ENCODE peak calls at places on chromosomes 11 and 22, in seven cellular contexts. S, O, A, V, Q, P and W are unnamed samples.

GRCh38 chr11:74468058-74468457 is 709 bp upstream of the KCNE3 start:
- DNase-seq in S (no peak), O (no peak), A (no peak), V (no peak), Q (no peak), P (no peak), W (no peak)

GRCh38 chr22:46547883-46548244 is 10.4 kb upstream of the CELSR1 start:
- DNase-seq in S (peak; percentile 77), O (peak; percentile 81), A (no peak), V (peak; percentile 70), Q (no peak), P (peak; percentile 73), W (no peak)

GRCh38 chr22:20918663-20919220 is 1.5 kb downstream of the CRKL start:
- DNase-seq in S (no peak), O (no peak), A (peak; percentile 44), V (no peak), Q (no peak), P (no peak), W (no peak)

GRCh38 chr11:14127679-14128078 is 165.2 kb downstream of the SPON1 start:
- DNase-seq in S (no peak), O (no peak), A (no peak), V (no peak), Q (no peak), P (no peak), W (no peak)

GRCh38 chr11:78539566-78539965 is 35.1 kb downstream of the NARS2 start:
- DNase-seq in S (no peak), O (no peak), A (no peak), V (no peak), Q (no peak), P (no peak), W (no peak)

GRCh38 chr11:69700278-69701140 is 3.3 kb downstream of the FGF19 start:
- DNase-seq in S (peak; percentile 81), O (peak; percentile 56), A (no peak), V (no peak), Q (no peak), P (no peak), W (no peak)

GRCh38 chr22:37309221-37310074 is 27.1 kb downstream of the CYTH4 start:
- DNase-seq in S (no peak), O (no peak), A (no peak), V (no peak), Q (peak; percentile 82), P (peak; percentile 22), W (no peak)

GRCh38 chr11:1751521-1751921 is 1.1 kb upstream of the IFITM10 start:
- DNase-seq in S (no peak), O (no peak), A (no peak), V (no peak), Q (no peak), P (peak; percentile 88), W (no peak)

GRCh38 chr22:21984793-21985192 is 2.2 kb upstream of the TOP3B start:
- DNase-seq in S (no peak), O (peak; percentile 16), A (no peak), V (no peak), Q (no peak), P (no peak), W (no peak)

GRCh38 chr11:118918128-118918685 is 7.5 kb downstream of the BCL9L start:
- DNase-seq in S (peak; percentile 67), O (peak; percentile 94), A (peak; percentile 68), V (peak; percentile 96), Q (peak; percentile 70), P (peak; percentile 91), W (no peak)

GRCh38 chr11:3865388-3866193 is 10.1 kb downstream of the STIM1 start:
- DNase-seq in S (no peak), O (peak; percentile 43), A (peak; percentile 34), V (peak; percentile 29), Q (no peak), P (no peak), W (no peak)

GRCh38 chr11:67274768-67275605 is 8.7 kb downstream of the GRK2 start:
- DNase-seq in S (peak; percentile 40), O (no peak), A (no peak), V (no peak), Q (no peak), P (peak; percentile 26), W (peak; percentile 13)

GRCh38 chr11:32297629-32298028 is 137.7 kb downstream of the WT1 start:
- DNase-seq in S (no peak), O (peak; percentile 30), A (peak; percentile 54), V (peak; percentile 45), Q (no peak), P (no peak), W (no peak)

GRCh38 chr11:30789270-30789669 is 203.1 kb upstream of the MPPED2 start:
- DNase-seq in S (no peak), O (no peak), A (no peak), V (no peak), Q (no peak), P (peak; percentile 11), W (no peak)

GRCh38 chr11:134994431-134994830 is 582.4 kb upstream of the B3GAT1 start:
- DNase-seq in S (no peak), O (no peak), A (no peak), V (no peak), Q (no peak), P (no peak), W (no peak)

GRCh38 chr22:47352920-47353700 is 590.7 kb downstream of the TBC1D22A start:
- DNase-seq in S (no peak), O (no peak), A (no peak), V (no peak), Q (peak; percentile 27), P (no peak), W (no peak)

GRCh38 chr11:67996622-67997459 is 7.1 kb downstream of the UNC93B1 start:
- DNase-seq in S (peak; percentile 41), O (peak; percentile 32), A (no peak), V (no peak), Q (no peak), P (no peak), W (no peak)

GRCh38 chr11:127789887-127790286 is 789.3 kb upstream of the KIRREL3 start:
- DNase-seq in S (no peak), O (peak; percentile 0), A (peak; percentile 11), V (no peak), Q (no peak), P (no peak), W (no peak)

GRCh38 chr11:61534901-61535839 is 26.6 kb downstream of the LRRC10B start:
- DNase-seq in S (no peak), O (no peak), A (no peak), V (no peak), Q (no peak), P (no peak), W (no peak)

GRCh38 chr22:26559961-26560575 is 29.9 kb downstream of the TPST2 start:
- DNase-seq in S (no peak), O (no peak), A (no peak), V (no peak), Q (no peak), P (peak; percentile 80), W (no peak)

GRCh38 chr11:43316451-43316850 is 4.7 kb downstream of the API5 start:
- DNase-seq in S (no peak), O (peak; percentile 24), A (no peak), V (no peak), Q (no peak), P (no peak), W (no peak)

GRCh38 chr11:46385169-46386004 is 3.9 kb downstream of the MDK start:
- DNase-seq in S (no peak), O (no peak), A (no peak), V (no peak), Q (no peak), P (peak; percentile 14), W (no peak)

GRCh38 chr11:46381836-46382643 is 571 bp downstream of the MDK start:
- DNase-seq in S (no peak), O (no peak), A (no peak), V (no peak), Q (no peak), P (peak; percentile 26), W (no peak)

GRCh38 chr11:46383974-46384701 is 2.7 kb downstream of the MDK start:
- DNase-seq in S (no peak), O (no peak), A (peak; percentile 67), V (no peak), Q (no peak), P (no peak), W (no peak)

GRCh38 chr11:46382644-46383403 is 1.4 kb downstream of the MDK start:
- DNase-seq in S (no peak), O (no peak), A (no peak), V (no peak), Q (no peak), P (no peak), W (no peak)

GRCh38 chr11:46383404-46383758 is 1.9 kb downstream of the MDK start:
- DNase-seq in S (no peak), O (no peak), A (no peak), V (no peak), Q (no peak), P (peak; percentile 16), W (no peak)
- TF ChIP-seq CTCF in S (no peak), O (no peak), A (peak; percentile 16), V (no peak), Q (no peak), P (peak; percentile 19), W (no peak)

GRCh38 chr11:57196556-57196955 is 14.8 kb downstream of the LRRC55 start:
- DNase-seq in S (no peak), O (no peak), A (no peak), V (no peak), Q (no peak), P (no peak), W (no peak)
- TF ChIP-seq CTCF in S (no peak), O (no peak), A (no peak), V (no peak), Q (no peak), P (no peak), W (no peak)

GRCh38 chr22:34847072-34847471 is 218.9 kb upstream of the ISX start:
- DNase-seq in S (no peak), O (no peak), A (no peak), V (no peak), Q (no peak), P (no peak), W (no peak)

GRCh38 chr22:34845391-34845790 is 220.6 kb upstream of the ISX start:
- DNase-seq in S (no peak), O (no peak), A (no peak), V (no peak), Q (no peak), P (no peak), W (no peak)

GRCh38 chr22:34841321-34841901 is 224.5 kb upstream of the ISX start:
- DNase-seq in S (no peak), O (no peak), A (no peak), V (no peak), Q (no peak), P (no peak), W (no peak)

GRCh38 chr22:34841911-34842310 is 224.0 kb upstream of the ISX start:
- DNase-seq in S (no peak), O (no peak), A (no peak), V (no peak), Q (no peak), P (no peak), W (no peak)

DNA sequence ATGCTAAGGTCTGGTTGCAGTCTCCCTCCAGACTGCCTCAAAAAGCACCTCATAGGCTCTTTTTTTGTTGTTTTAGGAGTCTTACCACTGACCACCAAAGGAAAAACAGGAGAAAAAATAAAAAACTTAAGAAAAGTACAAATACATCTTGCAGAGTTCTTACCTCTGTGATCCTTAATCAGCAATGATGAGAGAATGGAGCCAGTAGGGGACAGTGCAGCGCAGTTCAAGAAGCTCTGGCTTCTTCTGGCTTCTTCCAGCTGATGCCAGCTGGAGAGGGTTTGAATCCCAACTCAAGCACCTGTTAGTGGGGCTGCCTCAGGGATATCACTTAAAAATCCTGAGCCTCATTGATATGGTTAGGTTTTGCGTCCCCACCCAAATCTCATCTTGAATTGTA is 223.3 kb upstream of the ISX start:
- DNase-seq in S (no peak), O (no peak), A (no peak), V (no peak), Q (no peak), P (no peak), W (no peak)
- TF ChIP-seq CTCF in S (no peak), O (peak; percentile 23), A (no peak), V (no peak), Q (no peak), P (no peak), W (no peak)

GRCh38 chr11:100980156-100980555 is 149.5 kb downstream of the PGR start:
- DNase-seq in S (no peak), O (no peak), A (no peak), V (no peak), Q (no peak), P (no peak), W (no peak)
- TF ChIP-seq CTCF in S (peak; percentile 65), O (peak; percentile 52), A (no peak), V (no peak), Q (no peak), P (no peak), W (no peak)